ENCODE peak calls at places on chromosomes 13 and 19, in four cellular contexts. One of them, this sample, is unnamed.

GRCh38 chr13:45500492-45501174 is 35.9 kb downstream of the COG3 start:
- DNase-seq in neural progenitor cell: no peak
- DNase-seq in cardiac fibroblast: peak
- DNase-seq in fibroblast of pulmonary artery: peak
- DNase-seq in this sample: peak

GRCh38 chr13:41463823-41464602 is 6.7 kb downstream of the RGCC start:
- DNase-seq in neural progenitor cell: no peak
- DNase-seq in cardiac fibroblast: no peak
- DNase-seq in fibroblast of pulmonary artery: no peak
- DNase-seq in this sample: no peak

GRCh38 chr19:29809795-29810503 is 1.8 kb upstream of the CCNE1 start:
- DNase-seq in neural progenitor cell: no peak
- DNase-seq in cardiac fibroblast: no peak
- DNase-seq in fibroblast of pulmonary artery: no peak
- DNase-seq in this sample: no peak

GRCh38 chr13:98599502-98600328 is 22.8 kb upstream of the STK24 start:
- DNase-seq in neural progenitor cell: peak
- DNase-seq in cardiac fibroblast: peak
- DNase-seq in fibroblast of pulmonary artery: peak
- DNase-seq in this sample: peak

GRCh38 chr19:28985201-28985600 is 227.8 kb downstream of the UQCRFS1 start:
- DNase-seq in neural progenitor cell: no peak
- DNase-seq in cardiac fibroblast: no peak
- DNase-seq in fibroblast of pulmonary artery: no peak
- DNase-seq in this sample: no peak

GRCh38 chr19:45496349-45496953 is 396 bp downstream of the RTN2 start:
- DNase-seq in neural progenitor cell: peak
- DNase-seq in cardiac fibroblast: no peak
- DNase-seq in fibroblast of pulmonary artery: no peak
- DNase-seq in this sample: no peak

GRCh38 chr19:6276447-6276846 is 3.3 kb downstream of the MLLT1 start:
- DNase-seq in neural progenitor cell: no peak
- DNase-seq in cardiac fibroblast: peak
- DNase-seq in fibroblast of pulmonary artery: peak
- DNase-seq in this sample: peak

GRCh38 chr13:81872581-81872980 is 1531.7 kb upstream of the SPRY2 start:
- DNase-seq in neural progenitor cell: peak
- DNase-seq in cardiac fibroblast: no peak
- DNase-seq in fibroblast of pulmonary artery: no peak
- DNase-seq in this sample: peak

GRCh38 chr19:44539236-44539819 is 9.9 kb upstream of the CEACAM20 start:
- DNase-seq in neural progenitor cell: no peak
- DNase-seq in cardiac fibroblast: no peak
- DNase-seq in fibroblast of pulmonary artery: no peak
- DNase-seq in this sample: peak

GRCh38 chr13:78102121-78102677 is 183.6 kb upstream of the EDNRB start:
- DNase-seq in neural progenitor cell: no peak
- DNase-seq in cardiac fibroblast: peak
- DNase-seq in fibroblast of pulmonary artery: peak
- DNase-seq in this sample: peak

GRCh38 chr19:3506384-3507340 is 551 bp downstream of the FZR1 start:
- DNase-seq in neural progenitor cell: peak
- DNase-seq in cardiac fibroblast: no peak
- DNase-seq in fibroblast of pulmonary artery: no peak
- DNase-seq in this sample: peak

GRCh38 chr13:100230813-100231575 is 142.1 kb downstream of the PCCA start:
- DNase-seq in neural progenitor cell: peak
- DNase-seq in cardiac fibroblast: no peak
- DNase-seq in fibroblast of pulmonary artery: no peak
- DNase-seq in this sample: peak

GRCh38 chr19:45922281-45922680 is 7.7 kb upstream of the NANOS2 start:
- DNase-seq in neural progenitor cell: peak
- DNase-seq in cardiac fibroblast: no peak
- DNase-seq in fibroblast of pulmonary artery: peak
- DNase-seq in this sample: no peak

GRCh38 chr19:5106361-5106760 is 137.4 kb downstream of the KDM4B start:
- DNase-seq in neural progenitor cell: no peak
- DNase-seq in cardiac fibroblast: no peak
- DNase-seq in fibroblast of pulmonary artery: no peak
- DNase-seq in this sample: no peak

GRCh38 chr19:52748336-52748950 is 13.6 kb upstream of the ZNF611 start:
- DNase-seq in neural progenitor cell: peak
- DNase-seq in cardiac fibroblast: peak
- DNase-seq in fibroblast of pulmonary artery: peak
- DNase-seq in this sample: peak

GRCh38 chr13:67147257-67148218 is 82.6 kb downstream of the PCDH9 start:
- DNase-seq in neural progenitor cell: peak
- DNase-seq in cardiac fibroblast: peak
- DNase-seq in fibroblast of pulmonary artery: peak
- DNase-seq in this sample: peak

GRCh38 chr13:31168736-31169135 is 7.0 kb upstream of the HSPH1 start:
- DNase-seq in neural progenitor cell: no peak
- DNase-seq in cardiac fibroblast: no peak
- DNase-seq in fibroblast of pulmonary artery: no peak
- DNase-seq in this sample: no peak

GRCh38 chr19:16095071-16095571 is 16.6 kb upstream of the RAB8A start:
- DNase-seq in neural progenitor cell: no peak
- DNase-seq in cardiac fibroblast: no peak
- DNase-seq in fibroblast of pulmonary artery: no peak
- DNase-seq in this sample: no peak

GRCh38 chr19:14544977-14545715 is 15.8 kb downstream of the TECR start:
- DNase-seq in neural progenitor cell: no peak
- DNase-seq in cardiac fibroblast: no peak
- DNase-seq in fibroblast of pulmonary artery: no peak
- DNase-seq in this sample: peak

GRCh38 chr19:18304194-18304495 is 18.7 kb downstream of the LSM4 start:
- DNase-seq in neural progenitor cell: no peak
- DNase-seq in cardiac fibroblast: no peak
- DNase-seq in fibroblast of pulmonary artery: no peak
- DNase-seq in this sample: no peak

GRCh38 chr13:41459754-41460111 is 2.4 kb downstream of the RGCC start:
- DNase-seq in neural progenitor cell: no peak
- DNase-seq in cardiac fibroblast: no peak
- DNase-seq in fibroblast of pulmonary artery: no peak
- DNase-seq in this sample: no peak

GRCh38 chr19:16323532-16323931 is 1.1 kb upstream of the KLF2 start:
- DNase-seq in neural progenitor cell: no peak
- DNase-seq in cardiac fibroblast: no peak
- DNase-seq in fibroblast of pulmonary artery: no peak
- DNase-seq in this sample: no peak

GRCh38 chr13:39641645-39642044 is 13.8 kb upstream of the COG6 start:
- DNase-seq in neural progenitor cell: no peak
- DNase-seq in cardiac fibroblast: no peak
- DNase-seq in fibroblast of pulmonary artery: no peak
- DNase-seq in this sample: no peak

GRCh38 chr13:43686557-43686956 is 100.2 kb downstream of the ENOX1 start:
- DNase-seq in neural progenitor cell: no peak
- DNase-seq in cardiac fibroblast: peak
- DNase-seq in fibroblast of pulmonary artery: peak
- DNase-seq in this sample: peak

GRCh38 chr19:52638601-52639000 is 446 bp upstream of the ZNF83 start:
- DNase-seq in neural progenitor cell: no peak
- DNase-seq in cardiac fibroblast: no peak
- DNase-seq in fibroblast of pulmonary artery: no peak
- DNase-seq in this sample: no peak

GRCh38 chr13:112481458-112481857 is 105.3 kb downstream of the SPACA7 start:
- DNase-seq in neural progenitor cell: no peak
- DNase-seq in cardiac fibroblast: no peak
- DNase-seq in fibroblast of pulmonary artery: no peak
- DNase-seq in this sample: no peak

GRCh38 chr13:100836696-100837095 is 162.1 kb upstream of the TMTC4 start:
- DNase-seq in neural progenitor cell: no peak
- DNase-seq in cardiac fibroblast: no peak
- DNase-seq in fibroblast of pulmonary artery: peak
- DNase-seq in this sample: peak

GRCh38 chr13:41244555-41244954 is 18.8 kb downstream of the MTRF1 start:
- DNase-seq in neural progenitor cell: no peak
- DNase-seq in cardiac fibroblast: peak
- DNase-seq in fibroblast of pulmonary artery: no peak
- DNase-seq in this sample: peak

GRCh38 chr13:108083056-108083455 is 132.3 kb downstream of the LIG4 start:
- DNase-seq in neural progenitor cell: no peak
- DNase-seq in cardiac fibroblast: no peak
- DNase-seq in fibroblast of pulmonary artery: peak
- DNase-seq in this sample: peak

GRCh38 chr13:38685974-38686571 is 804 bp upstream of the FREM2 start:
- DNase-seq in neural progenitor cell: peak
- DNase-seq in cardiac fibroblast: no peak
- DNase-seq in fibroblast of pulmonary artery: peak
- DNase-seq in this sample: peak

GRCh38 chr19:15288146-15288963 is 44.0 kb downstream of the BRD4 start:
- DNase-seq in neural progenitor cell: peak
- DNase-seq in cardiac fibroblast: no peak
- DNase-seq in fibroblast of pulmonary artery: no peak
- DNase-seq in this sample: no peak

GRCh38 chr13:97798836-97799235 is 154.6 kb upstream of the IPO5 start:
- DNase-seq in neural progenitor cell: no peak
- DNase-seq in cardiac fibroblast: peak
- DNase-seq in fibroblast of pulmonary artery: peak
- DNase-seq in this sample: peak

GRCh38 chr19:40549007-40549708 is 27.5 kb upstream of the SHKBP1 start:
- DNase-seq in neural progenitor cell: peak
- DNase-seq in cardiac fibroblast: peak
- DNase-seq in fibroblast of pulmonary artery: peak
- DNase-seq in this sample: peak
- H3K4me3 ChIP-seq in neural progenitor cell: peak
- H3K4me3 ChIP-seq in cardiac fibroblast: no peak
- H3K4me3 ChIP-seq in fibroblast of pulmonary artery: no peak
- H3K4me3 ChIP-seq in this sample: no peak

GRCh38 chr13:85278851-85279250 is 520.4 kb downstream of the SLITRK6 start:
- DNase-seq in neural progenitor cell: no peak
- DNase-seq in cardiac fibroblast: no peak
- DNase-seq in fibroblast of pulmonary artery: no peak
- DNase-seq in this sample: no peak

GRCh38 chr13:85283408-85283807 is 515.8 kb downstream of the SLITRK6 start:
- DNase-seq in neural progenitor cell: no peak
- DNase-seq in cardiac fibroblast: no peak
- DNase-seq in fibroblast of pulmonary artery: peak
- DNase-seq in this sample: peak

DNA sequence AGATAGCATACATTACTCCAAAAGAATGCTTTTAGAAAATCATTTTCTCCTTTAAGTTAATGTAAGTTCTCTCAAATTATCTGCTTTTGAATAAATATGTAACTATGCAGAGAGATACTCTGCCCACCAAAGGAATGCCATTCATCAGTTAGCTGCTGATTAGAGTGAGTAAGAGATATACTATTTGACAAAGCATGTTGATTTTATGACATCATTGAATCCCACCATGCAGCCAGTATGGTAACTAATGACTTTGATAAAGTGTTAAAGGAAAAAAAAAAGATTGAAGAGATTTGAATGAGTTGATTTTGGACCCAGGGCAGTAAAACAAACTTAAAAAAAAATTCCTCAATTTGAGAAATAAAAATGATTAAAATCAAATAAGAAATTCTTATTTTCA is 521.5 kb downstream of the SLITRK6 start:
- DNase-seq in neural progenitor cell: no peak
- DNase-seq in cardiac fibroblast: peak
- DNase-seq in fibroblast of pulmonary artery: peak
- DNase-seq in this sample: peak
- H3K4me3 ChIP-seq in neural progenitor cell: no peak
- H3K4me3 ChIP-seq in cardiac fibroblast: no peak
- H3K4me3 ChIP-seq in fibroblast of pulmonary artery: no peak
- H3K4me3 ChIP-seq in this sample: no peak

DNA sequence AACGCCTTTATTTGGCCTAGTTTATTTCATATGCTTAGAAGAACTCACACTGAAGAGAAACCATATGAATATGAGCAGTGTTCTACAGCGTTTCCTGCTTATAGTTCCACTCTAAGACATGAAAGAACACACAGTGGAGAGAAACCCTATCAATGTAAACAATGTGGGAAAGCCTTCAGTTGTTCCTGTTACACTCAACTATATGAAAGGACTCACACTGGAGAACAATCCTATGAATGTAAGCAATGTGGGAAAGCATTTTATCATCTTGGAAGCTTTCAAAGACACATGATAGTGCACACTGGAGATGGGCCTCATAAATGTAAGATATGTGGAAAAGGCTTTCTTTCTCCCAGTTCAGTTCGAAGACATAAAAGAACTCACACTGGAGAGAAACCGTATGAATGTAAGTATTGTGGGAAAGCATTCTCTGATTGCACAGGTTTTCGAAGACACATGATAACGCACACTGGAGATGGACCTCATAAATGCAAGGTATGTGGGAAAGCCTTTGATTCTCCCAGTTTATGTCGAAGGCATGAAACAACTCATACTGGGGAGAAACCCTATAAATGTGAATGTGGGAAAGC is 13.7 kb downstream of the ZNF441 start:
- DNase-seq in neural progenitor cell: no peak
- DNase-seq in cardiac fibroblast: no peak
- DNase-seq in fibroblast of pulmonary artery: peak
- DNase-seq in this sample: no peak
- H3K4me3 ChIP-seq in neural progenitor cell: no peak
- H3K4me3 ChIP-seq in cardiac fibroblast: no peak
- H3K4me3 ChIP-seq in fibroblast of pulmonary artery: no peak
- H3K4me3 ChIP-seq in this sample: no peak

DNA sequence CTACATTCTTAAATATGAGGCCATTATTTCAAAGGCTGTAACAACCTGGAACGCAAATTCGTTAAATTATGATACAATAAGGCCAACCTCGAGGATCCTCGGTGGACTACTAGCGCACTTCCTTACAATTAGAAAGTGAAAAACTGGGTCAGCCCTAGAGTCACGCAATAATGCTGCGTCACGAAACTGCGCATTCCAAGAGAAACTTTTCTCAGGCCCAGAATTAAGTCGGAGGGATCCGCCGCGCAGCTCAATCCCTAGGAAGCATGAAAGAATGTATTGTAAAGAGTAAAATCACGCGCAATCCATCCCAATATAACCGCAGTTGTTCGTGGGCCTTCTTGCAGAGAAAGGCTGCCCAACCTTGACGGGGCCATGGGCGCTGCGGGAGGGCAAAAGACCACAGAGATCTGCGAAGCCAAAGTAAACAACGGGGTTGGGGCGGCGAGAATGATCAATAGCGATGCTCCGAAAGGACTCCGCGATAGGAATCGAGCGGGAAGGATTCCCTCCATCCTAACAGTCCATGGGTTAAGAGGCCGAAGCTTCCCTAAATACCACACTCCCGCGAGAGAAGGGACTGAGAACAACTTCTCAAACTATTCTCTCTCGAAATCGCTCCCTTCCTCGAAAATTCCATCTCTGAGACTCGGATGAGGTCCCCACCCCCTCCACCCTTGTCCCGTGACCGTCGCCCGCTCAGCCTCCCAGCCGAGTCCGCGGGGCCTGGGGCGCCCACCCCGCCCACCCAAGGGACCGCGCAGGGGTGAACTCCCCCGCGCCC is 564 bp downstream of the SPART start:
- DNase-seq in neural progenitor cell: peak
- DNase-seq in cardiac fibroblast: peak
- DNase-seq in fibroblast of pulmonary artery: peak
- DNase-seq in this sample: peak
- H3K4me3 ChIP-seq in neural progenitor cell: peak
- H3K4me3 ChIP-seq in cardiac fibroblast: peak
- H3K4me3 ChIP-seq in fibroblast of pulmonary artery: peak
- H3K4me3 ChIP-seq in this sample: peak

GRCh38 chr13:49258097-49258796 is 10.5 kb downstream of the CDADC1 start:
- DNase-seq in neural progenitor cell: no peak
- DNase-seq in cardiac fibroblast: no peak
- DNase-seq in fibroblast of pulmonary artery: no peak
- DNase-seq in this sample: no peak
- H3K4me3 ChIP-seq in neural progenitor cell: no peak
- H3K4me3 ChIP-seq in cardiac fibroblast: no peak
- H3K4me3 ChIP-seq in fibroblast of pulmonary artery: no peak
- H3K4me3 ChIP-seq in this sample: no peak

This sample was measured in choroid plexus epithelial cell.